ENCODE peak calls at places on chromosome X, in four cellular contexts. K is stimulated activated CD8-positive, alpha-beta memory T cell treated with anti-CD3 and anti-CD28 coated beads, Interleukin-2, amount 100 ng/mL, for 1 hour; M is mesothelial cell of epicardium; C is HS-27A. H is an unnamed sample.

GRCh38 chrX:10741003-10741402 is 120.6 kb upstream of the MID1 start:
- DNase-seq in K (no peak), M (no peak), C (no peak), H (no peak)

GRCh38 chrX:50606300-50606950 is 135.8 kb upstream of the DGKK start:
- DNase-seq in C (no peak), K (no peak), M (no peak), H (no peak)

GRCh38 chrX:118682258-118683014 is 45.0 kb upstream of the IL13RA1 start:
- DNase-seq in M (no peak), C (no peak), K (no peak), H (no peak)

GRCh38 chrX:40468033-40468979 is 112.5 kb upstream of the ATP6AP2 start:
- DNase-seq in C (no peak), K (no peak), M (no peak), H (peak; percentile 14)

GRCh38 chrX:110691446-110691845 is 104.2 kb downstream of the CHRDL1 start:
- DNase-seq in C (no peak), K (no peak), M (no peak), H (no peak)

GRCh38 chrX:106177106-106177981 is 9.2 kb downstream of the PWWP3B start:
- DNase-seq in C (no peak), M (peak; percentile 27), K (no peak), H (no peak)

GRCh38 chrX:123968383-123969050 is 7.0 kb downstream of the STAG2 start:
- DNase-seq in C (no peak), M (no peak), K (no peak), H (no peak)

GRCh38 chrX:44043496-44043895 is 70.3 kb upstream of the NDP start:
- DNase-seq in K (no peak), M (no peak), C (no peak), H (no peak)

GRCh38 chrX:104013606-104014005 is at the start of gene H2BW1:
- DNase-seq in C (no peak), M (no peak), K (no peak), H (no peak)

GRCh38 chrX:68820476-68821110 is 8.2 kb upstream of the EFNB1 start:
- DNase-seq in K (no peak), M (no peak), C (no peak), H (no peak)

GRCh38 chrX:115948018-115948923 is 222.3 kb upstream of the AGTR2 start:
- DNase-seq in K (no peak), M (no peak), C (no peak), H (no peak)

GRCh38 chrX:154383359-154384283 is 4.5 kb downstream of the EMD start:
- DNase-seq in C (no peak), M (no peak), K (no peak), H (no peak)

GRCh38 chrX:119669424-119670037 is 23.4 kb downstream of the SEPTIN6 start:
- DNase-seq in M (no peak), K (no peak), C (no peak), H (no peak)

GRCh38 chrX:13153796-13154195 is 109.4 kb upstream of the FAM9C start:
- DNase-seq in C (peak; percentile 26), M (no peak), K (no peak), H (no peak)

GRCh38 chrX:12910851-12911461 is 4.5 kb downstream of the TLR8 start:
- DNase-seq in M (no peak), K (no peak), C (no peak), H (no peak)

GRCh38 chrX:8730812-8731578 is 942 bp downstream of the ANOS1 start:
- DNase-seq in C (no peak), M (no peak), K (no peak), H (no peak)

GRCh38 chrX:9724711-9725110 is 40.9 kb downstream of the GPR143 start:
- DNase-seq in C (no peak), K (no peak), M (no peak), H (no peak)

GRCh38 chrX:14027031-14027430 is 2.7 kb downstream of the GEMIN8 start:
- DNase-seq in C (no peak), M (no peak), K (no peak), H (no peak)

GRCh38 chrX:103941201-103941975 is 21.0 kb upstream of the TMSB15B start:
- DNase-seq in K (no peak), C (peak; percentile 9), M (no peak), H (peak; percentile 2)

GRCh38 chrX:25019707-25020390 is 4.1 kb upstream of the ARX start:
- DNase-seq in K (no peak), C (no peak), M (no peak), H (no peak)

GRCh38 chrX:39716401-39716800 is 381.4 kb downstream of the BCOR start:
- DNase-seq in K (no peak), M (no peak), C (no peak), H (no peak)

GRCh38 chrX:100410083-100410590 is at the start of gene PCDH19:
- DNase-seq in K (no peak), C (no peak), M (peak; percentile 76), H (peak; percentile 48)

GRCh38 chrX:28491941-28492340 is 95.3 kb upstream of the IL1RAPL1 start:
- DNase-seq in C (no peak), M (no peak), K (no peak), H (no peak)

GRCh38 chrX:104324871-104325585 is 70.3 kb upstream of the ESX1 start:
- DNase-seq in C (no peak), K (no peak), M (no peak), H (no peak)

GRCh38 chrX:101410461-101410860 is 2.4 kb downstream of the HNRNPH2 start:
- DNase-seq in M (no peak), K (no peak), C (no peak), H (no peak)

GRCh38 chrX:136961594-136962135 is 72.1 kb downstream of the GPR101 start:
- DNase-seq in M (no peak), K (no peak), C (no peak), H (no peak)

GRCh38 chrX:137151403-137151802 is 117.6 kb upstream of the GPR101 start:
- DNase-seq in C (no peak), M (no peak), K (no peak), H (no peak)

GRCh38 chrX:97400492-97400891 is 516.8 kb downstream of the RPA4 start:
- DNase-seq in M (no peak), K (no peak), C (no peak), H (no peak)

GRCh38 chrX:65696613-65697012 is 29.2 kb downstream of the MSN start:
- DNase-seq in K (no peak), M (no peak), C (no peak), H (no peak)

GRCh38 chrX:104565791-104566687 is at the start of gene IL1RAPL2:
- DNase-seq in C (no peak), M (peak; percentile 24), K (no peak), H (no peak)

GRCh38 chrX:482192-482701 is 95.5 kb upstream of the PPP2R3B start:
- DNase-seq in M (no peak), C (no peak), K (no peak), H (no peak)

GRCh38 chrX:68114573-68115199 is 318.6 kb downstream of the OPHN1 start:
- DNase-seq in M (no peak), K (no peak), C (peak; percentile 12), H (peak; percentile 91)

GRCh38 chrX:107825698-107826285 is at the start of gene MID2:
- DNase-seq in M (no peak), C (no peak), K (no peak), H (no peak)

GRCh38 chrX:11755724-11756123 is 2.3 kb upstream of the MSL3 start:
- DNase-seq in C (no peak), M (no peak), K (no peak), H (no peak)

GRCh38 chrX:65926095-65927019 is 113.5 kb downstream of the VSIG4 start:
- DNase-seq in M (no peak), K (no peak), C (no peak), H (no peak)

GRCh38 chrX:153572601-153573000 is 26.3 kb downstream of the CCNQ start:
- DNase-seq in K (no peak), M (no peak), C (no peak), H (no peak)

GRCh38 chrX:45445745-45446412 is 245.2 kb upstream of the DIPK2B start:
- DNase-seq in K (no peak), M (no peak), C (no peak), H (no peak)

GRCh38 chrX:24553016-24553415 is 87.9 kb downstream of the PDK3 start:
- DNase-seq in K (no peak), C (no peak), M (no peak), H (no peak)